ENCODE peak calls at places on chromosome 4, in six cellular contexts. One of them, this sample, is unnamed.

GRCh38 chr4:74005528-74005927 is 7.1 kb upstream of the CXCL5 start:
- DNase-seq in stimulated activated CD4-positive, alpha-beta T cell treated with anti-CD3 and anti-CD28 coated beads, Interleukin-15, amount 100 ng/mL, for 1 hour: no peak
- DNase-seq in MV-4-11: no peak
- DNase-seq in OCI-LY7: no peak
- DNase-seq in iris pigment epithelial cell: peak; percentile 39
- DNase-seq in immature natural killer cell: no peak
- DNase-seq in this sample: no peak

GRCh38 chr4:51831133-51831532 is 11.8 kb upstream of the DCUN1D4 start:
- DNase-seq in stimulated activated CD4-positive, alpha-beta T cell treated with anti-CD3 and anti-CD28 coated beads, Interleukin-15, amount 100 ng/mL, for 1 hour: peak; percentile 28
- DNase-seq in MV-4-11: peak; percentile 26
- DNase-seq in OCI-LY7: peak; percentile 62
- DNase-seq in iris pigment epithelial cell: peak; percentile 55
- DNase-seq in immature natural killer cell: peak; percentile 43
- DNase-seq in this sample: peak; percentile 24

GRCh38 chr4:184762100-184762499 is 28.2 kb upstream of the CENPU start:
- DNase-seq in stimulated activated CD4-positive, alpha-beta T cell treated with anti-CD3 and anti-CD28 coated beads, Interleukin-15, amount 100 ng/mL, for 1 hour: no peak
- DNase-seq in MV-4-11: peak; percentile 83
- DNase-seq in OCI-LY7: peak; percentile 12
- DNase-seq in iris pigment epithelial cell: no peak
- DNase-seq in immature natural killer cell: peak; percentile 45
- DNase-seq in this sample: no peak

GRCh38 chr4:6681191-6681590 is 12.5 kb upstream of the S100P start:
- DNase-seq in stimulated activated CD4-positive, alpha-beta T cell treated with anti-CD3 and anti-CD28 coated beads, Interleukin-15, amount 100 ng/mL, for 1 hour: no peak
- DNase-seq in MV-4-11: no peak
- DNase-seq in OCI-LY7: no peak
- DNase-seq in iris pigment epithelial cell: no peak
- DNase-seq in immature natural killer cell: no peak
- DNase-seq in this sample: no peak

GRCh38 chr4:173448919-173449641 is 50.2 kb upstream of the SCRG1 start:
- DNase-seq in stimulated activated CD4-positive, alpha-beta T cell treated with anti-CD3 and anti-CD28 coated beads, Interleukin-15, amount 100 ng/mL, for 1 hour: no peak
- DNase-seq in MV-4-11: no peak
- DNase-seq in OCI-LY7: no peak
- DNase-seq in iris pigment epithelial cell: no peak
- DNase-seq in immature natural killer cell: no peak
- DNase-seq in this sample: no peak

GRCh38 chr4:76620723-76621463 is 185.9 kb downstream of the SHROOM3 start:
- DNase-seq in stimulated activated CD4-positive, alpha-beta T cell treated with anti-CD3 and anti-CD28 coated beads, Interleukin-15, amount 100 ng/mL, for 1 hour: no peak
- DNase-seq in MV-4-11: no peak
- DNase-seq in OCI-LY7: no peak
- DNase-seq in iris pigment epithelial cell: no peak
- DNase-seq in immature natural killer cell: no peak
- DNase-seq in this sample: no peak

GRCh38 chr4:125268065-125268755 is 46.5 kb upstream of the FAT4 start:
- DNase-seq in stimulated activated CD4-positive, alpha-beta T cell treated with anti-CD3 and anti-CD28 coated beads, Interleukin-15, amount 100 ng/mL, for 1 hour: no peak
- DNase-seq in MV-4-11: no peak
- DNase-seq in OCI-LY7: no peak
- DNase-seq in iris pigment epithelial cell: peak; percentile 6
- DNase-seq in immature natural killer cell: no peak
- DNase-seq in this sample: no peak

GRCh38 chr4:158814636-158815035 is 45.8 kb downstream of the FNIP2 start:
- DNase-seq in stimulated activated CD4-positive, alpha-beta T cell treated with anti-CD3 and anti-CD28 coated beads, Interleukin-15, amount 100 ng/mL, for 1 hour: no peak
- DNase-seq in MV-4-11: no peak
- DNase-seq in OCI-LY7: no peak
- DNase-seq in iris pigment epithelial cell: peak; percentile 81
- DNase-seq in immature natural killer cell: no peak
- DNase-seq in this sample: no peak

GRCh38 chr4:184688447-184688846 is 38.9 kb downstream of the PRIMPOL start:
- DNase-seq in stimulated activated CD4-positive, alpha-beta T cell treated with anti-CD3 and anti-CD28 coated beads, Interleukin-15, amount 100 ng/mL, for 1 hour: no peak
- DNase-seq in MV-4-11: no peak
- DNase-seq in OCI-LY7: no peak
- DNase-seq in iris pigment epithelial cell: peak; percentile 94
- DNase-seq in immature natural killer cell: no peak
- DNase-seq in this sample: no peak

GRCh38 chr4:74173321-74173720 is 15.4 kb downstream of the MTHFD2L start:
- DNase-seq in stimulated activated CD4-positive, alpha-beta T cell treated with anti-CD3 and anti-CD28 coated beads, Interleukin-15, amount 100 ng/mL, for 1 hour: no peak
- DNase-seq in MV-4-11: no peak
- DNase-seq in OCI-LY7: no peak
- DNase-seq in iris pigment epithelial cell: no peak
- DNase-seq in immature natural killer cell: no peak
- DNase-seq in this sample: no peak

GRCh38 chr4:64617813-64618212 is 208.6 kb upstream of the TECRL start:
- DNase-seq in stimulated activated CD4-positive, alpha-beta T cell treated with anti-CD3 and anti-CD28 coated beads, Interleukin-15, amount 100 ng/mL, for 1 hour: no peak
- DNase-seq in MV-4-11: no peak
- DNase-seq in OCI-LY7: no peak
- DNase-seq in iris pigment epithelial cell: no peak
- DNase-seq in immature natural killer cell: no peak
- DNase-seq in this sample: no peak

GRCh38 chr4:41268721-41269517 is 12.2 kb downstream of the UCHL1 start:
- DNase-seq in stimulated activated CD4-positive, alpha-beta T cell treated with anti-CD3 and anti-CD28 coated beads, Interleukin-15, amount 100 ng/mL, for 1 hour: no peak
- DNase-seq in MV-4-11: no peak
- DNase-seq in OCI-LY7: no peak
- DNase-seq in iris pigment epithelial cell: no peak
- DNase-seq in immature natural killer cell: no peak
- DNase-seq in this sample: no peak

GRCh38 chr4:8709729-8710360 is 117.3 kb downstream of the CPZ start:
- DNase-seq in stimulated activated CD4-positive, alpha-beta T cell treated with anti-CD3 and anti-CD28 coated beads, Interleukin-15, amount 100 ng/mL, for 1 hour: no peak
- DNase-seq in MV-4-11: no peak
- DNase-seq in OCI-LY7: no peak
- DNase-seq in iris pigment epithelial cell: no peak
- DNase-seq in immature natural killer cell: no peak
- DNase-seq in this sample: no peak

GRCh38 chr4:121951570-121952110 is at the start of gene TRPC3:
- DNase-seq in stimulated activated CD4-positive, alpha-beta T cell treated with anti-CD3 and anti-CD28 coated beads, Interleukin-15, amount 100 ng/mL, for 1 hour: no peak
- DNase-seq in MV-4-11: no peak
- DNase-seq in OCI-LY7: peak; percentile 5
- DNase-seq in iris pigment epithelial cell: no peak
- DNase-seq in immature natural killer cell: peak; percentile 3
- DNase-seq in this sample: peak; percentile 2

GRCh38 chr4:119010909-119011606 is 122.4 kb downstream of the SYNPO2 start:
- DNase-seq in stimulated activated CD4-positive, alpha-beta T cell treated with anti-CD3 and anti-CD28 coated beads, Interleukin-15, amount 100 ng/mL, for 1 hour: no peak
- DNase-seq in MV-4-11: no peak
- DNase-seq in OCI-LY7: no peak
- DNase-seq in iris pigment epithelial cell: peak; percentile 14
- DNase-seq in immature natural killer cell: no peak
- DNase-seq in this sample: no peak

GRCh38 chr4:111512081-111512774 is 633.0 kb upstream of the FAM241A start:
- DNase-seq in stimulated activated CD4-positive, alpha-beta T cell treated with anti-CD3 and anti-CD28 coated beads, Interleukin-15, amount 100 ng/mL, for 1 hour: no peak
- DNase-seq in MV-4-11: no peak
- DNase-seq in OCI-LY7: no peak
- DNase-seq in iris pigment epithelial cell: peak; percentile 95
- DNase-seq in immature natural killer cell: no peak
- DNase-seq in this sample: no peak

GRCh38 chr4:185559913-185560281 is 24.6 kb upstream of the PDLIM3 start:
- DNase-seq in stimulated activated CD4-positive, alpha-beta T cell treated with anti-CD3 and anti-CD28 coated beads, Interleukin-15, amount 100 ng/mL, for 1 hour: no peak
- DNase-seq in MV-4-11: no peak
- DNase-seq in OCI-LY7: no peak
- DNase-seq in iris pigment epithelial cell: peak; percentile 88
- DNase-seq in immature natural killer cell: no peak
- DNase-seq in this sample: no peak

GRCh38 chr4:48668254-48669017 is 111.6 kb downstream of the FRYL start:
- DNase-seq in stimulated activated CD4-positive, alpha-beta T cell treated with anti-CD3 and anti-CD28 coated beads, Interleukin-15, amount 100 ng/mL, for 1 hour: no peak
- DNase-seq in MV-4-11: peak; percentile 15
- DNase-seq in OCI-LY7: no peak
- DNase-seq in iris pigment epithelial cell: no peak
- DNase-seq in immature natural killer cell: no peak
- DNase-seq in this sample: no peak

GRCh38 chr4:26433556-26433955 is 56.7 kb downstream of the CCKAR start:
- DNase-seq in stimulated activated CD4-positive, alpha-beta T cell treated with anti-CD3 and anti-CD28 coated beads, Interleukin-15, amount 100 ng/mL, for 1 hour: no peak
- DNase-seq in MV-4-11: no peak
- DNase-seq in OCI-LY7: no peak
- DNase-seq in iris pigment epithelial cell: no peak
- DNase-seq in immature natural killer cell: no peak
- DNase-seq in this sample: no peak

GRCh38 chr4:20313237-20314030 is 61.7 kb downstream of the SLIT2 start:
- DNase-seq in stimulated activated CD4-positive, alpha-beta T cell treated with anti-CD3 and anti-CD28 coated beads, Interleukin-15, amount 100 ng/mL, for 1 hour: no peak
- DNase-seq in MV-4-11: no peak
- DNase-seq in OCI-LY7: peak; percentile 2
- DNase-seq in iris pigment epithelial cell: no peak
- DNase-seq in immature natural killer cell: no peak
- DNase-seq in this sample: no peak

GRCh38 chr4:184282251-184282713 is 64.6 kb upstream of the ENPP6 start:
- DNase-seq in stimulated activated CD4-positive, alpha-beta T cell treated with anti-CD3 and anti-CD28 coated beads, Interleukin-15, amount 100 ng/mL, for 1 hour: peak; percentile 28
- DNase-seq in MV-4-11: peak; percentile 6
- DNase-seq in OCI-LY7: peak; percentile 87
- DNase-seq in iris pigment epithelial cell: no peak
- DNase-seq in immature natural killer cell: peak; percentile 46
- DNase-seq in this sample: peak; percentile 60

GRCh38 chr4:36255575-36255974 is 11.3 kb upstream of the ARAP2 start:
- DNase-seq in stimulated activated CD4-positive, alpha-beta T cell treated with anti-CD3 and anti-CD28 coated beads, Interleukin-15, amount 100 ng/mL, for 1 hour: peak; percentile 27
- DNase-seq in MV-4-11: peak; percentile 83
- DNase-seq in OCI-LY7: peak; percentile 76
- DNase-seq in iris pigment epithelial cell: no peak
- DNase-seq in immature natural killer cell: peak; percentile 85
- DNase-seq in this sample: peak; percentile 26

GRCh38 chr4:114563536-114564315 is 34.9 kb upstream of the UGT8 start:
- DNase-seq in stimulated activated CD4-positive, alpha-beta T cell treated with anti-CD3 and anti-CD28 coated beads, Interleukin-15, amount 100 ng/mL, for 1 hour: no peak
- DNase-seq in MV-4-11: no peak
- DNase-seq in OCI-LY7: no peak
- DNase-seq in iris pigment epithelial cell: peak; percentile 43
- DNase-seq in immature natural killer cell: no peak
- DNase-seq in this sample: no peak

GRCh38 chr4:2260336-2261109 is 1.4 kb downstream of the MXD4 start:
- DNase-seq in stimulated activated CD4-positive, alpha-beta T cell treated with anti-CD3 and anti-CD28 coated beads, Interleukin-15, amount 100 ng/mL, for 1 hour: no peak
- DNase-seq in MV-4-11: no peak
- DNase-seq in OCI-LY7: no peak
- DNase-seq in iris pigment epithelial cell: no peak
- DNase-seq in immature natural killer cell: no peak
- DNase-seq in this sample: no peak

GRCh38 chr4:93029774-93030173 is 726.0 kb downstream of the GRID2 start:
- DNase-seq in stimulated activated CD4-positive, alpha-beta T cell treated with anti-CD3 and anti-CD28 coated beads, Interleukin-15, amount 100 ng/mL, for 1 hour: no peak
- DNase-seq in MV-4-11: no peak
- DNase-seq in OCI-LY7: peak; percentile 44
- DNase-seq in iris pigment epithelial cell: no peak
- DNase-seq in immature natural killer cell: no peak
- DNase-seq in this sample: no peak

GRCh38 chr4:80322716-80323115 is 12.8 kb upstream of the CFAP299 start:
- DNase-seq in stimulated activated CD4-positive, alpha-beta T cell treated with anti-CD3 and anti-CD28 coated beads, Interleukin-15, amount 100 ng/mL, for 1 hour: no peak
- DNase-seq in MV-4-11: no peak
- DNase-seq in OCI-LY7: peak; percentile 8
- DNase-seq in iris pigment epithelial cell: peak; percentile 70
- DNase-seq in immature natural killer cell: no peak
- DNase-seq in this sample: no peak

GRCh38 chr4:14926368-14926767 is 75.9 kb upstream of the CPEB2 start:
- DNase-seq in stimulated activated CD4-positive, alpha-beta T cell treated with anti-CD3 and anti-CD28 coated beads, Interleukin-15, amount 100 ng/mL, for 1 hour: no peak
- DNase-seq in MV-4-11: no peak
- DNase-seq in OCI-LY7: no peak
- DNase-seq in iris pigment epithelial cell: no peak
- DNase-seq in immature natural killer cell: no peak
- DNase-seq in this sample: no peak

This sample was measured in stimulated activated naive B cell treated with anti-CD40 and anti-IgM and Interleukin-4, amounts not matched to agents 10 μg/mL and 1 μg/mL and 100 μg/mL, for 72 hours.